ENCODE peak calls at places on chromosomes 12 and 14, in nine cellular contexts. Q is stomach, F is cardiac fibroblast, M is fibroblast of pulmonary artery, V is tibial artery, U is cardiac muscle cell, Z is fibroblast of mammary gland, A is A673, X is foreskin fibroblast. W is an unnamed sample.

GRCh38 chr14:25111061-25111601 is 61.2 kb upstream of the STXBP6 start:
- DNase-seq in Q (peak), F (peak), M (peak), V (peak), U (no peak), Z (peak), A (peak), X (peak), W (peak)

GRCh38 chr14:72305555-72305954 is 373.3 kb downstream of the RGS6 start:
- DNase-seq in Q (no peak), F (no peak), M (no peak), V (no peak), U (no peak), Z (no peak), A (no peak), X (no peak), W (no peak)

GRCh38 chr12:74021937-74022336 is 515.7 kb upstream of the ATXN7L3B start:
- DNase-seq in Q (peak), F (peak), M (peak), V (no peak), U (peak), Z (peak), A (peak), X (no peak), W (peak)

GRCh38 chr12:3160081-3160480 is 82.9 kb downstream of the TSPAN9 start:
- DNase-seq in Q (no peak), F (peak), M (peak), V (no peak), U (no peak), Z (peak), A (no peak), X (no peak), W (no peak)

GRCh38 chr14:30006695-30007094 is 79.0 kb upstream of the PRKD1 start:
- DNase-seq in Q (no peak), F (no peak), M (no peak), V (no peak), U (peak), Z (no peak), A (no peak), X (no peak), W (no peak)

GRCh38 chr14:50984061-50984710 is 39.9 kb upstream of the PYGL start:
- DNase-seq in Q (no peak), F (no peak), M (no peak), V (no peak), U (no peak), Z (no peak), A (no peak), X (no peak), W (no peak)

GRCh38 chr12:2535583-2536187 is 259.1 kb upstream of the FKBP4 start:
- DNase-seq in Q (no peak), F (no peak), M (no peak), V (no peak), U (no peak), Z (peak), A (peak), X (peak), W (no peak)

GRCh38 chr14:103626150-103626850 is 2.7 kb upstream of the KLC1 start:
- DNase-seq in Q (no peak), F (no peak), M (no peak), V (no peak), U (no peak), Z (no peak), A (no peak), X (no peak), W (no peak)

GRCh38 chr14:61568572-61569011 is 126.7 kb upstream of the HIF1A start:
- DNase-seq in Q (peak), F (no peak), M (no peak), V (no peak), U (peak), Z (no peak), A (no peak), X (no peak), W (no peak)

GRCh38 chr12:13222076-13222475 is 25.6 kb downstream of the EMP1 start:
- DNase-seq in Q (peak), F (peak), M (no peak), V (no peak), U (no peak), Z (peak), A (no peak), X (no peak), W (no peak)

GRCh38 chr12:110733857-110734373 is 8.8 kb downstream of the PPP1CC start:
- DNase-seq in Q (no peak), F (no peak), M (no peak), V (no peak), U (no peak), Z (no peak), A (no peak), X (no peak), W (no peak)

GRCh38 chr14:21092147-21093011 is 6.1 kb downstream of the ZNF219 start:
- DNase-seq in Q (peak), F (peak), M (peak), V (peak), U (peak), Z (peak), A (peak), X (peak), W (no peak)

DNA sequence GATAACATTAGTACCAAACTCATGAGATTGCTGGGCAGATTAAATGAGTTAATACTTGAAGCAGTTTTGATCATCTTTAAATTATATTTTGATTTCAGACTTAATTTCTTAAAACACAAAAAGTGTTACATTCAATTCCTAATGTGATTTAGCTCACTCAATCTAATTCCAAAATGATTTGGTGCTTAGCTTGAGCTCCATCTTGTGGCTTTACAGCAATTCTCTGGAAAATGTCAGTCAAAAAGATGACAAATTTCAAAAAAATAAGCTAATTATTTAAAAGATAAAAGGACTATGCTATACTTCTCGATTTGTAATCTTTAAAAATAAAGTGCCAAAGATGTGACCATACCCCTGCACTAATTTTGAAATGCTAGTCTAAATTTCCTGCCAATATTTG is 10.1 kb downstream of the LLPH start:
- DNase-seq in Q (no peak), F (no peak), M (no peak), V (no peak), U (no peak), Z (no peak), A (peak), X (no peak), W (no peak)
- TF ChIP-seq CTCF in Q (no peak), F (no peak), M (peak), V (no peak), U (no peak), Z (peak), A (peak), X (peak), W (no peak)

GRCh38 chr14:93939304-93940229 is 12.4 kb downstream of the FAM181A start:
- DNase-seq in Q (peak), F (peak), M (peak), V (peak), U (peak), Z (peak), A (peak), X (peak), W (no peak)
- H3K4me3 ChIP-seq in Q (peak), F (no peak), M (no peak), V (peak), U (no peak), Z (no peak), A (peak), X (no peak), W (peak)

GRCh38 chr14:65939184-65939583 is 526.7 kb downstream of the FUT8 start:
- DNase-seq in Q (no peak), F (no peak), M (no peak), V (no peak), U (no peak), Z (no peak), A (no peak), X (no peak), W (no peak)

GRCh38 chr14:65941091-65941490 is 528.6 kb downstream of the FUT8 start:
- DNase-seq in Q (no peak), F (no peak), M (no peak), V (no peak), U (no peak), Z (no peak), A (no peak), X (no peak), W (no peak)

GRCh38 chr14:65938738-65939137 is 526.2 kb downstream of the FUT8 start:
- DNase-seq in Q (no peak), F (no peak), M (no peak), V (no peak), U (no peak), Z (no peak), A (no peak), X (no peak), W (no peak)

GRCh38 chr14:65937804-65938316 is 525.3 kb downstream of the FUT8 start:
- DNase-seq in Q (no peak), F (no peak), M (no peak), V (no peak), U (no peak), Z (no peak), A (no peak), X (no peak), W (no peak)

GRCh38 chr14:65940056-65940735 is 527.7 kb downstream of the FUT8 start:
- DNase-seq in Q (no peak), F (peak), M (no peak), V (no peak), U (peak), Z (no peak), A (peak), X (no peak), W (no peak)
- TF ChIP-seq CTCF in Q (no peak), F (peak), M (peak), V (no peak), U (no peak), Z (peak), A (no peak), X (no peak), W (peak)

GRCh38 chr12:121001060-121001459 is 15.2 kb downstream of the C12orf43 start:
- DNase-seq in Q (no peak), F (no peak), M (no peak), V (no peak), U (no peak), Z (no peak), A (no peak), X (no peak), W (no peak)
- H3K4me3 ChIP-seq in Q (no peak), F (no peak), M (no peak), V (no peak), U (no peak), Z (no peak), A (no peak), X (no peak), W (no peak)

GRCh38 chr12:45762185-45763110 is 32.9 kb downstream of the ARID2 start:
- DNase-seq in Q (no peak), F (peak), M (peak), V (no peak), U (peak), Z (peak), A (peak), X (peak), W (no peak)

GRCh38 chr12:45760333-45760732 is 30.8 kb downstream of the ARID2 start:
- DNase-seq in Q (no peak), F (no peak), M (no peak), V (no peak), U (no peak), Z (no peak), A (no peak), X (no peak), W (no peak)

GRCh38 chr12:45756666-45757065 is 27.2 kb downstream of the ARID2 start:
- DNase-seq in Q (no peak), F (no peak), M (no peak), V (no peak), U (no peak), Z (no peak), A (no peak), X (no peak), W (no peak)

GRCh38 chr12:45757172-45757571 is 27.7 kb downstream of the ARID2 start:
- DNase-seq in Q (no peak), F (no peak), M (no peak), V (no peak), U (no peak), Z (no peak), A (no peak), X (no peak), W (no peak)
- TF ChIP-seq CTCF in Q (no peak), F (no peak), M (no peak), V (no peak), U (no peak), Z (no peak), A (no peak), X (no peak), W (no peak)